ENCODE peak calls at places on chromosomes 11 and 22, in five cellular contexts. Q is H1, A is GM12878, V is HepG2, K is K562. D is an unnamed sample.

GRCh38 chr11:114598461-114598860 is 2.9 kb upstream of the NXPE4 start:
- DNase-seq in V (no peak), K (no peak), Q (no peak), A (no peak), D (no peak)

GRCh38 chr11:26043665-26044064 is 288.3 kb upstream of the ANO3 start:
- DNase-seq in V (no peak), A (no peak), K (no peak), Q (no peak), D (no peak)

GRCh38 chr22:46052801-46053562 is 76.0 kb upstream of the WNT7B start:
- DNase-seq in K (no peak), V (no peak), Q (no peak), A (no peak), D (no peak)

GRCh38 chr22:50610581-50610980 is 10.0 kb downstream of the MAPK8IP2 start:
- DNase-seq in V (no peak), K (peak; percentile 1), Q (peak; percentile 41), A (no peak), D (no peak)

GRCh38 chr11:94895971-94896370 is 77.4 kb downstream of the CWC15 start:
- DNase-seq in A (no peak), K (no peak), Q (no peak), V (no peak), D (no peak)

GRCh38 chr11:46072172-46072964 is 48.9 kb downstream of the PHF21A start:
- DNase-seq in V (no peak), Q (no peak), A (no peak), K (no peak), D (no peak)

GRCh38 chr11:27720277-27720830 is 20.1 kb upstream of the BDNF start:
- DNase-seq in V (no peak), A (no peak), Q (peak; percentile 86), K (peak; percentile 48), D (peak; percentile 66)

GRCh38 chr22:50242406-50242949 is 2.3 kb downstream of the TUBGCP6 start:
- DNase-seq in V (no peak), Q (no peak), K (no peak), A (no peak), D (no peak)

GRCh38 chr22:40853961-40854360 is 2.5 kb downstream of the ST13 start:
- DNase-seq in A (no peak), K (no peak), Q (no peak), V (no peak), D (no peak)

GRCh38 chr11:2221591-2221990 is 48.8 kb downstream of the ASCL2 start:
- DNase-seq in V (no peak), Q (no peak), K (no peak), A (no peak), D (no peak)

GRCh38 chr22:37633693-37634504 is 5.6 kb upstream of the SH3BP1 start:
- DNase-seq in V (peak; percentile 85), K (peak; percentile 78), A (peak; percentile 60), Q (peak; percentile 70), D (no peak)

GRCh38 chr11:60394666-60395343 is 1.5 kb upstream of the MS4A14 start:
- DNase-seq in Q (no peak), V (no peak), K (no peak), A (no peak), D (no peak)

GRCh38 chr11:86565787-86566186 is 106.6 kb downstream of the ME3 start:
- DNase-seq in V (no peak), A (no peak), Q (no peak), K (no peak), D (no peak)

GRCh38 chr22:24592846-24593809 is at the start of gene LRRC75B:
- DNase-seq in K (peak; percentile 82), A (no peak), V (peak; percentile 85), Q (peak; percentile 91), D (peak; percentile 80)

GRCh38 chr22:25908212-25908611 is 166.2 kb downstream of the MYO18B start:
- DNase-seq in V (no peak), Q (no peak), A (no peak), K (no peak), D (no peak)

GRCh38 chr11:95229199-95230053 is 1.6 kb downstream of the SESN3 start:
- DNase-seq in K (no peak), V (no peak), A (no peak), Q (no peak), D (no peak)

GRCh38 chr11:121231576-121232278 is 60.8 kb upstream of the SC5D start:
- DNase-seq in A (no peak), V (peak; percentile 53), Q (no peak), K (no peak), D (no peak)

GRCh38 chr11:33724644-33725035 is 11.6 kb downstream of the CD59 start:
- DNase-seq in Q (no peak), K (no peak), A (no peak), V (no peak), D (no peak)

GRCh38 chr11:117626576-117626975 is 170.4 kb downstream of the DSCAML1 start:
- DNase-seq in Q (no peak), K (no peak), A (no peak), V (no peak), D (no peak)

DNA sequence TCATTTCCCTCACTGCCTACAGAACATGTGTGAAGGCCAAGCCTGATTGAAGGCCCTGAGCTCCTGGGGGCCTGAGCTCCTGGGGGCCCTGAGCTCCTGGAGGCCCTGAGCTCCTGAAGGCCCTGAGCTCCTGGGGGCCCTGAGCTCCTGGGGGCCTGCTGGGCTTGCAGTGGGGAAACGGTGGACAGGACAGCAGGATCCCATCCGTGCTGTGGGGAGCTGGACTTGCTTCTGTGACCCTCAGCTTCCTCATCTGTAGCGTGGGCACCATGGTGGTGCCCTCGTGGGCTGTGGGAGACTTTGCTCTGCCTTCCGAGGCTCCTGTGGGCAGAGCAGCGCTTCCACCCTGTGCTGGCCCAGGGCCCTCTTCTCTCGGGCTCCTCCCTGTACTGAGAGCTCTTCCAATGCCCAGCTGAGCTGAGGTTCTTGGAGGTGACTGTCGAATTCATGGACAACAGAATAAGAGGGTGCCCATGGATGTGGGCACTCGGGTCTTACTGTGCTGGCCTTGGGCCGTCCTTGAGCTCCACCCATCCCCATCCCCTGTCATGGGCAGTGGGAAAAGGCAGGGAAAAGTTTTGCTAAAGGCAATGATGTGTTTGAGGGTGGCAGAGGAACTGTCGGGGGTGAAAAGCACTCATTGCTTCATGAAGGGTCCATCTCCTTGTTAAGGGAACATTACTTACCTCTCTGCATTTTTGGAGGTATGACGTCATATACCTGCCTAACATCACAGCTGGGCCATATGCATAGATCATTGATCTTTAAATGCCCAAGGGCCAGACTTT is 786.7 kb downstream of the TBC1D22A start:
- DNase-seq in V (no peak), K (no peak), A (no peak), Q (no peak), D (no peak)
- TF ChIP-seq RFX5 in V (no peak), K (no peak), A (no peak), Q (no peak), D (no peak)

DNA sequence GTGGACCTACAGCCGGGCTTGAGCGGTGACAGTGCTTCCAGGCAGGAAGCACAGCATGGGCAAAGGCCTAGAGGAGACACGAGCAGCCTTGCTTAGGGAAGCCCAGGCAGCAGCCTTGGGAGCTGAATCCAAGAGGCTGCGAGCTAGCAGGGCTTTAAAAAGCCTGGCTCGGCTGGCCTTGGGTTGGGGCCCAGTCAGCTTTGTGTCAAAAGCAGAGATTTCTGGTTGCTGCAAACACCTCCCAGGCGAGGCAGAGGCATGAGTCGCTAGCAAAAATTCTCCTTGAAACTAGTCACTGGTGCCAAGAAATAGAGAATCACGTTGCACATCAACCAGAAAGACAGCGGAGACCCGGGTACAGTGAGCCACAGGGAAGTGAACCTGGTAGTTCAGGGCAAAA is 16.1 kb upstream of the FGF4 start:
- DNase-seq in A (no peak), K (no peak), V (no peak), Q (no peak), D (no peak)
- TF ChIP-seq KDM1A in A (no peak), K (no peak), V (no peak), Q (no peak), D (no peak)

GRCh38 chr11:66008095-66008467 is 3.7 kb upstream of the CST6 start:
- DNase-seq in Q (no peak), A (no peak), V (no peak), K (no peak), D (no peak)

GRCh38 chr11:66008468-66009101 is 3.2 kb upstream of the CST6 start:
- DNase-seq in Q (no peak), A (no peak), K (no peak), V (no peak), D (no peak)

GRCh38 chr11:66006134-66006890 is 4.0 kb downstream of the BANF1 start:
- DNase-seq in Q (no peak), V (no peak), K (no peak), A (no peak), D (no peak)

GRCh38 chr11:66006891-66007176 is 4.5 kb downstream of the BANF1 start:
- DNase-seq in K (no peak), V (no peak), Q (no peak), A (no peak), D (no peak)

DNA sequence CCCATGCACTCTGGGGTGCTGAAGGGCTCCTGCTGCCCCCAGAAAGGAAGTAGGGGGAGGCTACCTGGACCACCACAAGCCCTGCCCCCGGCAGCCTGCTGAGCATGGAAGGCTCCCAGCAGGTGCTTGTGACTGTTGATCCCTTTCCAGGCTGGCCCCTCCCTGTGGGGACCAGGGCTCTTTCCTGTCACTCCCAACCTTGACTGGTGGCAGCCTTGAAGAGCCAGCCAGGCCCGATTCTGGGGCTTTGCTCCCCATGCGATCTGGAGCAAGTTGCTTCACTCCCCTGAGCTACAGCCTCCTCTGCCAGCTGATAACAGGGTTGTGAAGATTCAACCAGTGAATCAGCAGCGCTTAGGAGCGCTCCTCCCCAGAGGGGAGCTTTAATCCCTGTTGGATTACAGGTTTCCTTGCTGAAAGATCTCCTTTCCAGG is 4.6 kb upstream of the CST6 start:
- DNase-seq in V (no peak), Q (no peak), A (no peak), K (no peak), D (no peak)
- TF ChIP-seq CEBPB in V (no peak), Q (no peak), A (no peak), K (peak; percentile 73), D (no peak)

DNA sequence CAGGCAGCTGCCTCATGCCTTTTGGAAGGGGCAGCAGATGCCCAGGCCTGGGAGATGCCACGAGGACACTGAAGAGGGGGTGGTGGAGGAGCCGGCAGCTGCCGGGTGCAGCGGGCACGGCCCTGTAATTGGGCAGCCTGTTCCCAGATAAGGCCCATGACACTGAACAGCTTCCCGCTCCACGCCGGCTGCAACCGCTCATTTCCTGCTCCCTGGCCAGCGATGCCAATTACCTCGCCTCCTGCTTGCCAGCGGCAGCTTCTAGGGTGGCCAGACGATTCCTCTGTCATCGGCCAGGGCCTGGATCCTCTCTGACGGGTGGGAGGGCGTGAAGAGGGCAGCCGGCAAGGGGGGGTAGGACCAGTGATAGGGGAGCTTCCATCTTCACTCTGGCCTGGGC is 22.8 kb downstream of the FLRT1 start:
- DNase-seq in Q (no peak), A (no peak), K (peak; percentile 35), V (no peak), D (no peak)
- TF ChIP-seq RFX5 in Q (no peak), A (no peak), K (no peak), V (no peak), D (no peak)

GRCh38 chr11:98725471-98725870 is 295.3 kb upstream of the CNTN5 start:
- DNase-seq in V (no peak), A (no peak), K (no peak), Q (no peak), D (no peak)

GRCh38 chr11:98732947-98733346 is 287.8 kb upstream of the CNTN5 start:
- DNase-seq in Q (no peak), V (no peak), A (no peak), K (no peak), D (no peak)

GRCh38 chr11:98729118-98729517 is 291.6 kb upstream of the CNTN5 start:
- DNase-seq in V (no peak), Q (no peak), K (no peak), A (no peak), D (no peak)

GRCh38 chr11:98728421-98728820 is 292.3 kb upstream of the CNTN5 start:
- DNase-seq in K (no peak), A (no peak), V (no peak), Q (no peak), D (no peak)
- TF ChIP-seq KDM1A in K (no peak), A (no peak), V (no peak), Q (no peak), D (no peak)

D was measured in A549.